ENCODE peak calls at places on chromosomes 5 and 9, in four cellular contexts. K is K562, G is A549, J is HepG2. Z is an unnamed sample.

GRCh38 chr5:168056499-168057182 is 234.8 kb upstream of the WWC1 start:
- DNase-seq in K (no peak), G (no peak), J (no peak), Z (no peak)

GRCh38 chr9:25702536-25702935 is 24.3 kb upstream of the TUSC1 start:
- DNase-seq in K (no peak), G (no peak), J (no peak), Z (no peak)

GRCh38 chr5:145347026-145347616 is 488.0 kb downstream of the PRELID2 start:
- DNase-seq in K (no peak), G (no peak), J (peak), Z (no peak)

GRCh38 chr5:53679261-53679660 is 118.8 kb downstream of the NDUFS4 start:
- DNase-seq in K (no peak), G (no peak), J (no peak), Z (no peak)

GRCh38 chr5:53996008-53996407 is 314.4 kb downstream of the ARL15 start:
- DNase-seq in K (no peak), G (no peak), J (no peak), Z (no peak)

GRCh38 chr5:58133631-58134296 is 326.1 kb downstream of the PLK2 start:
- DNase-seq in K (no peak), G (no peak), J (no peak), Z (no peak)

GRCh38 chr9:78091736-78092135 is 60.1 kb upstream of the GNAQ start:
- DNase-seq in K (no peak), G (no peak), J (no peak), Z (no peak)

GRCh38 chr5:14228219-14228618 is 85.1 kb downstream of the TRIO start:
- DNase-seq in K (no peak), G (no peak), J (no peak), Z (no peak)

GRCh38 chr5:96750110-96750822 is 57.5 kb downstream of the ERAP1 start:
- DNase-seq in K (no peak), G (no peak), J (no peak), Z (no peak)

GRCh38 chr5:96753848-96754247 is 53.9 kb downstream of the ERAP1 start:
- DNase-seq in K (no peak), G (no peak), J (no peak), Z (no peak)

GRCh38 chr5:96752341-96753016 is 55.3 kb downstream of the ERAP1 start:
- DNase-seq in K (peak), G (peak), J (peak), Z (no peak)

GRCh38 chr5:96753017-96753397 is 54.7 kb downstream of the ERAP1 start:
- DNase-seq in K (no peak), G (no peak), J (no peak), Z (no peak)

GRCh38 chr5:96751203-96752169 is 56.3 kb downstream of the ERAP1 start:
- DNase-seq in K (no peak), G (no peak), J (no peak), Z (no peak)
- H3K27ac ChIP-seq in K (no peak), G (no peak), J (no peak), Z (peak)

GRCh38 chr5:55712023-55712859 is at the start of gene SLC38A9:
- DNase-seq in K (peak), G (peak), J (peak), Z (peak)
- TF ChIP-seq REST in K (no peak), G (no peak), J (peak), Z (no peak)

DNA sequence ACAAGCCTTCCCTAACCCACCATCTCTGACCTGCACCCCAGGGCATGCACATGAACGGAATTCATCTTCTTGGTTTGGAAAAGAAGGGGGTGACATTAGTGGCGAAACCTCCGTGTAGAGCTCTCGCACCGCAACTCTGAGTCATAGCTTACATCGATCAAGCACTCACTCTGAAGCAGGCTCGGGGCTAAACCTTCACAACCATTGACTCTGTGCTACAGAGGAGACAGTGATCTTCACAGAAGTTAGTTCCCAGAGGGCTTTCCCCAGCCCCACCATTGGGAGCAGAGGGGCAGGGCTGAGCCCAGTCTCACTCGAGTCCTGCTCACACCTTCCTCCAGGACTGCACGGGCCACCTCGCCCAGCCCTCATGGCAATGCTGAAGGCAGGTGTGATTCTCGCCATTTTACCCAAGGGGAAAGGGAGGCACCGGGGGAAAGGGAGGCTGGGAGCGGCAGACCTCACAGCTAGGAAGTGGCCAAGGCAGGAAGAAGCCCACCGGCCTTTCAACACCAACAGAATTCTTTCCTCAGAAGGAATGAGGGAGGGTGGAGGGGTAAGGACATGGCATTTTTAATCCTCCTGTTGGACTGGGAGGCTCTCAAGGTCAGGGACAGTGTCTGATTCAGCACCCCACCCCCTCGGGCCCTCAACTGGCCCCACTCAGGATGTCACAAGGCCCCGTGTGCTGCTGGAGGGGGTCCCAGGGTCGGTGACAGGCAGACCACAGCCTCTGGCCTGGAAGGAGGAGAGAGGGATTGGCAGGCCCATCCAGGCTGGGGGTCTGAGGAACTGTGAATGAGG is 25.9 kb upstream of the IL17B start:
- DNase-seq in K (no peak), G (peak), J (peak), Z (no peak)
- TF ChIP-seq CTCF in K (no peak), G (no peak), J (no peak), Z (no peak)

DNA sequence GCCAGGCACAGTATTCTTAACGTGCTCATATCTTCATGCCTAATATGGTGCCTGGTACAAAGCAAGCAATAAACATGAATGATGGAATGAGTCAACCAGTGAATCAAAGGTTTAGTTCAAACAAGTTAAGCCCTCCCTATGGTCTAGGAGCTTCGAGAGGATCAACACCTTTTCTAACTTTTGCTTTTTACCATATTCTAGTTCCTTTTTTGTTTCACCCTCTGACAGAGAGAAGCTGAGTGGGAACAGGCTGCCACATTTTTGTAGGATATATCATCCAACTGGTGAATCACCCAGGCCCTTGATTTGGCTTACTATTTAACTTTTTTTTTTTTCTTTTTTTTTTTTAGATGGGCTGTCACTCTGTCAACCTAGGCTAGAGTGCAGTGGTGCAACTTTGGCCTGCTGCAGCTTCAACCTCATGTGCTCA is 39.3 kb upstream of the TNC start:
- DNase-seq in K (no peak), G (peak), J (no peak), Z (no peak)
- H3K27ac ChIP-seq in K (no peak), G (no peak), J (no peak), Z (no peak)

Z was measured in HL-60.